ENCODE peak calls at places on chromosomes 11 and 22, in four cellular contexts. D, Y, C and A are unnamed samples.

GRCh38 chr11:72511393-72512047 is 77.2 kb upstream of the CLPB start:
- DNase-seq in Y (no peak), D (no peak), C (no peak), A (no peak)

GRCh38 chr11:103988595-103988969 is 47.9 kb upstream of the DDI1 start:
- DNase-seq in D (no peak), Y (no peak), C (no peak), A (no peak)

GRCh38 chr22:29587938-29588699 is 7.2 kb upstream of the NIPSNAP1 start:
- DNase-seq in D (no peak), C (peak), Y (no peak), A (no peak)

GRCh38 chr11:31812392-31813241 is 1.5 kb upstream of the PAX6 start:
- DNase-seq in Y (no peak), D (no peak), C (peak), A (peak)

GRCh38 chr11:134517115-134517514 is 105.1 kb upstream of the B3GAT1 start:
- DNase-seq in D (no peak), C (no peak), Y (no peak), A (no peak)

GRCh38 chr11:93054881-93055280 is 85.4 kb downstream of the MTNR1B start:
- DNase-seq in C (peak), Y (no peak), D (peak), A (no peak)

GRCh38 chr11:57230797-57231538 is 6.1 kb downstream of the APLNR start:
- DNase-seq in C (no peak), D (no peak), Y (no peak), A (no peak)

GRCh38 chr11:134270250-134270714 is 5.9 kb upstream of the GLB1L3 start:
- DNase-seq in Y (peak), D (peak), C (peak), A (peak)

GRCh38 chr11:71311176-71311925 is 59.0 kb upstream of the SHANK2 start:
- DNase-seq in D (no peak), C (no peak), Y (no peak), A (no peak)

GRCh38 chr11:13629752-13630151 is 38.7 kb upstream of the FAR1 start:
- DNase-seq in D (no peak), Y (no peak), C (no peak), A (no peak)

GRCh38 chr22:37561209-37562048 is 1.1 kb downstream of the CDC42EP1 start:
- DNase-seq in D (peak), C (peak), Y (peak), A (peak)

GRCh38 chr22:37472418-37473006 is 13.7 kb downstream of the MFNG start:
- DNase-seq in C (peak), Y (peak), D (no peak), A (peak)

GRCh38 chr22:39992088-39992826 is 2.5 kb upstream of the FAM83F start:
- DNase-seq in Y (no peak), D (no peak), C (no peak), A (no peak)

GRCh38 chr22:38941488-38941987 is 15.9 kb upstream of the APOBEC3A start:
- DNase-seq in Y (no peak), C (no peak), D (no peak), A (no peak)

GRCh38 chr11:128689946-128690745 is 3.7 kb upstream of the FLI1 start:
- DNase-seq in Y (no peak), D (no peak), C (no peak), A (no peak)

GRCh38 chr11:1206391-1207271 is 16.2 kb upstream of the MUC5B start:
- DNase-seq in D (no peak), C (no peak), Y (no peak), A (no peak)

GRCh38 chr11:118180300-118180703 is 3.9 kb upstream of the SCN2B start:
- DNase-seq in Y (no peak), D (peak), C (peak), A (no peak)

GRCh38 chr22:19607198-19608113 is 83.2 kb upstream of the CLDN5 start:
- DNase-seq in C (no peak), D (no peak), Y (peak), A (peak)

GRCh38 chr22:40040927-40041326 is 46.2 kb downstream of the FAM83F start:
- DNase-seq in D (no peak), Y (peak), C (no peak), A (no peak)

GRCh38 chr11:12285106-12285505 is 92.3 kb upstream of the PARVA start:
- DNase-seq in C (no peak), Y (no peak), D (no peak), A (no peak)

GRCh38 chr22:20061481-20061861 is 18.6 kb upstream of the DGCR8 start:
- DNase-seq in Y (no peak), C (no peak), D (no peak), A (no peak)

GRCh38 chr22:47043835-47044721 is 281.6 kb downstream of the TBC1D22A start:
- DNase-seq in C (no peak), D (no peak), Y (no peak), A (peak)

GRCh38 chr11:91587131-91587530 is 637.5 kb upstream of the FAT3 start:
- DNase-seq in C (no peak), D (no peak), Y (no peak), A (no peak)

GRCh38 chr11:72037554-72038311 is 39.0 kb downstream of the IL18BP start:
- DNase-seq in D (no peak), C (no peak), Y (no peak), A (no peak)

GRCh38 chr11:68997124-68997994 is 15.7 kb downstream of the MRGPRF start:
- DNase-seq in D (no peak), C (no peak), Y (no peak), A (no peak)

GRCh38 chr11:44028401-44028800 is 19.4 kb upstream of the ACCSL start:
- DNase-seq in D (no peak), Y (no peak), C (no peak), A (no peak)

GRCh38 chr11:108965602-108966001 is 300.7 kb downstream of the DDX10 start:
- DNase-seq in Y (no peak), C (no peak), D (no peak), A (no peak)

GRCh38 chr22:46560696-46561295 is 23.4 kb upstream of the CELSR1 start:
- DNase-seq in Y (no peak), D (no peak), C (no peak), A (no peak)

GRCh38 chr22:43996170-43996980 is 27.7 kb upstream of the PARVB start:
- DNase-seq in Y (no peak), C (no peak), D (no peak), A (no peak)

GRCh38 chr11:81159900-81160299 is 1573.8 kb downstream of the FAM181B start:
- DNase-seq in C (no peak), Y (no peak), D (no peak), A (no peak)

GRCh38 chr22:26725012-26725676 is 67.8 kb downstream of the MIAT start:
- DNase-seq in D (no peak), Y (no peak), C (no peak), A (no peak)

GRCh38 chr11:67504023-67504949 is 877 bp downstream of the PITPNM1 start:
- DNase-seq in Y (peak), D (no peak), C (no peak), A (no peak)

GRCh38 chr11:27124514-27125264 is 84.1 kb downstream of the BBOX1 start:
- DNase-seq in C (peak), D (no peak), Y (no peak), A (peak)

GRCh38 chr22:27315833-27316232 is 485.7 kb downstream of the MN1 start:
- DNase-seq in C (no peak), D (no peak), Y (no peak), A (no peak)

GRCh38 chr11:80519591-80520258 is 1078.9 kb upstream of the TENM4 start:
- DNase-seq in C (no peak), D (no peak), Y (no peak), A (no peak)

GRCh38 chr22:28250036-28250695 is 331.1 kb upstream of the PITPNB start:
- DNase-seq in C (no peak), D (no peak), Y (no peak), A (no peak)

GRCh38 chr22:24432059-24432853 is 4.9 kb downstream of the ADORA2A start:
- DNase-seq in D (no peak), Y (peak), C (no peak), A (no peak)

GRCh38 chr22:45475876-45476514 is 26.7 kb upstream of the FBLN1 start:
- DNase-seq in D (no peak), C (no peak), Y (no peak), A (no peak)

DNA sequence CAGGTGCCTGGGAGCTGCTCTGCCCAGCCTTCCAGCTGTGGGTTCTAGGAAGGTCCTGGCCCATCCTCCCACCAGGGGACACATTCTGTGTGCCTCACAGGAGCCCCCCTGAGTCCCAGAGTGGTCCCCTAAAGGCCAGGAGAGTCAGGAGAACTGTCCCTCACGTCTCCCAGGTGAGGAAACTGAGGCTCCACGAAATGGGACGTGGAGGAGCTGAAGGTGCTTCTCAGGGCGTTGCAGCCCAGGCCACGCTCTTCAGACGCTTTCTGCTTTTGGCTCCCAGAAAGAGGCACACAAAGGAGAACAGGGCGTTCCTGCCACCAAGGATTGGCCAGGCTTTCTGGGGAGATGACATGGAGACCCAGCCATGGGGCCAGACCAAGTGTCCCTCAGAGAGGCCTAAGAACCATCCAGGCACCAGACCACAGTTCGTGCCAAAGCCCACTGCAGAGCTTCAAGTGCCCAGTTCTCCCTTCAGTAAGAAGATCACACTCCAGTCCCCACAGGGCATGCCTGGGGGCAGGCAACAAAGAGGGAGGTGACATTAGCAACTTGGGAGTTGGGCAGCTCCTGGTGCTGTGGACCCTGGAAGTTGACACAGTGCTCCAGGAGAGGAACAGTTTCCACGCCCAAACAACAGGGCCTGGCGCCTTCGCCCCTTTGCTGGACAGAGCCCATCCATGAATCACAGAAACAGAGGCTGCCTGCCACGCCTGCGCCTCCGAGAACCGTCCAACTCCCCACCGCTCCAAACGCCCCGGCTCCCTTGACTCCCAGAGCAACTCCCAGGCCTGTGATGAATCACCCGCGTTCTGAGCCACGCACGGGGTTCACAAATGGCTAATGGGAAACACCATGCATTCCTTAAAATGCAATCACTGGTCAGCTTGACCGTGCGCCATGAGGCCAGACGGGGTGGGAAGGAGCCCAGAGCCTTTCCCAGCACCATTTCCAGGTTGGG is 589.2 kb downstream of the BRD1 start:
- DNase-seq in C (no peak), Y (no peak), D (no peak), A (no peak)
- TF ChIP-seq JUND in C (no peak), Y (no peak), D (no peak), A (no peak)

GRCh38 chr11:110425751-110426545 is 3.8 kb upstream of the FDX1 start:
- DNase-seq in C (no peak), Y (peak), D (no peak), A (no peak)

GRCh38 chr11:110428956-110429613 is 663 bp upstream of the FDX1 start:
- DNase-seq in D (no peak), Y (no peak), C (no peak), A (no peak)

GRCh38 chr11:110429614-110430266 is at the start of gene FDX1:
- DNase-seq in Y (peak), D (peak), C (peak), A (peak)

GRCh38 chr11:110430267-110431211 is 791 bp downstream of the FDX1 start:
- DNase-seq in D (no peak), Y (no peak), C (peak), A (peak)

GRCh38 chr11:110428040-110428439 is 1.7 kb upstream of the FDX1 start:
- DNase-seq in C (no peak), D (no peak), Y (no peak), A (no peak)
- TF ChIP-seq JUND in C (no peak), D (no peak), Y (no peak), A (no peak)

DNA sequence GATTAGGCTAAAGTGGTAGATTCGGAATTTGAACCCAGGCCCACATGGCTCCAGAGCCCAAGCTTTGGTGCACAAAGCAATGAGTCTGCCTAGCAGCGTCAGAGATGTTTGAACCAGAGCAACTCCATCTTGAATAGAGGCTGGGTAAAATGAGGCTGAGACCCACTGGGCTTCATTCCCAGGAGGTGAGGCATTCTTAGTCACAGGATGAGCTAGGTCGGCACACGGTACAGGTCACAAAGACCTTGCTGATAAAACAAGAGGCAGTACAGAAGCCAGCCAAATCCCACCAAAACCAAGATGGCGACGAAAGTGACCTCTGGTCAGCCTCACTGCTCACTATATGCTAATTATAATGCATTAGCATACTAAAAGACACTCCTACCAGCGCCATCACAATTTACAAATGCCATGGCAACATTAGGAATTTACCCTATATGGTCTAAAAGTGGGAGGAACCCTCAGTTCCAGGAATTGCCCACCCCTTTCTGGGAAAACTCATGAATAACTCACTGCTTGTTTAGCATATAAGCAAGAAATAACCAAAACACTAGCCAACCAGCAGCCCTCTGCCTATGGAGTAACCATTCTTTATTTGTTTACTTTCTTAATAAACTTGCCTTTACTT is 40.3 kb upstream of the DAGLA start:
- DNase-seq in C (no peak), D (no peak), Y (no peak), A (no peak)
- TF ChIP-seq JUND in C (no peak), D (no peak), Y (no peak), A (no peak)

GRCh38 chr11:126355324-126355925 is at the start of gene ST3GAL4:
- DNase-seq in D (no peak), C (peak), Y (peak), A (peak)

GRCh38 chr11:126354631-126355323 is 709 bp upstream of the ST3GAL4 start:
- DNase-seq in D (no peak), Y (peak), C (no peak), A (no peak)

GRCh38 chr11:126352163-126352562 is 3.3 kb upstream of the ST3GAL4 start:
- DNase-seq in Y (no peak), C (no peak), D (no peak), A (no peak)

GRCh38 chr11:126350811-126351210 is 4.7 kb upstream of the ST3GAL4 start:
- DNase-seq in D (no peak), C (no peak), Y (no peak), A (no peak)

DNA sequence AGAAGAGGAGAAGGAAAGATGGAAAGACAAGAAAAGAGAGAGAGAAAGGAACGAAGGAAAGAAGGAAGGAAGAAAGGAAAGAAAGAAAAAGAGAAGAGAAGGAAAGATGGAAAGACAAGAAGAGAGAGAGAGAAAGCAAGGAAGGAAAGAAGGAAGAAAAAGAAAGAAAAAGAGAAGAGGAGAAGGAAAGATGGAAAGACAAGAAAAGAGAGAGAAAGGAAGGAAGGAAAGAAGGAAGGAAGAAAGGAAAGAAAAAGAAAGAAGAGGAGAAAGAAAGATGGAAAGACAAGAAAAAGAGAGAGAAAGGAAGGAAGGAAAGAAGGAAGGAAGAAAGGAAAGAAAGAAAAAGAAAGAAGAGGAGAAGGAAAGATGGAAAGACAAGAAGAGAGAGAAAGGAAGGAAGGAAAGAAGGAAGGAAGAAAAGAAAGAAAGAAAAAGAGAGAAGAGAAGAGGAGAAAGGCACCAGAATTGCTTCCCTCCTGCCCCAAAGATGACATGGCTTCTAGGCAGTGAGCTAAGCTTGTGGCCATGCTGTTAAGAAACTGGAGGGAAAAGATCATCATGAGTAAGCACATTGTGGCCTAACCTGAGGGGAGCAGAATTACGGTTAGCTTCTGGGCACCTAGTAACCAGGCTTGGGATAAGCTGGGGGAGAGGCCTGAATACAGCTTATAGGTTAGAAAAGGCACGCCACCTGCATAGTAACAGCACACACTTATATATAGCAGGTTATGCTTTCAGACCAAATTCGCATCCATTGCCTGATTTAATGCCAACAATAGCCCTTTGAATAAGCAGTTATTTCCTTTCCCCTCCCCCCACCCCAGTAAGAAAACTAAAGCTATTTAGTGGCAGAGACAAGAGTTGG is 2.3 kb upstream of the ST3GAL4 start:
- DNase-seq in D (no peak), C (peak), Y (peak), A (no peak)
- TF ChIP-seq JUND in D (no peak), C (no peak), Y (peak), A (no peak)

GRCh38 chr11:15119352-15119751 is 4.6 kb downstream of the INSC start:
- DNase-seq in C (no peak), Y (no peak), D (no peak), A (no peak)

GRCh38 chr11:15115686-15116085 is 963 bp downstream of the INSC start:
- DNase-seq in Y (no peak), C (no peak), D (no peak), A (no peak)

GRCh38 chr11:15119826-15120225 is 5.1 kb downstream of the INSC start:
- DNase-seq in C (no peak), D (no peak), Y (no peak), A (no peak)

GRCh38 chr11:15117751-15118150 is 3.0 kb downstream of the INSC start:
- DNase-seq in C (no peak), Y (no peak), D (no peak), A (no peak)

GRCh38 chr11:15118431-15118830 is 3.7 kb downstream of the INSC start:
- DNase-seq in C (no peak), Y (no peak), D (no peak), A (no peak)
- TF ChIP-seq JUND in C (no peak), Y (no peak), D (no peak), A (no peak)

GRCh38 chr11:79514269-79514668 is 73.4 kb upstream of the TENM4 start:
- DNase-seq in C (no peak), Y (no peak), D (no peak), A (no peak)
- TF ChIP-seq JUND in C (no peak), Y (no peak), D (no peak), A (no peak)

DNA sequence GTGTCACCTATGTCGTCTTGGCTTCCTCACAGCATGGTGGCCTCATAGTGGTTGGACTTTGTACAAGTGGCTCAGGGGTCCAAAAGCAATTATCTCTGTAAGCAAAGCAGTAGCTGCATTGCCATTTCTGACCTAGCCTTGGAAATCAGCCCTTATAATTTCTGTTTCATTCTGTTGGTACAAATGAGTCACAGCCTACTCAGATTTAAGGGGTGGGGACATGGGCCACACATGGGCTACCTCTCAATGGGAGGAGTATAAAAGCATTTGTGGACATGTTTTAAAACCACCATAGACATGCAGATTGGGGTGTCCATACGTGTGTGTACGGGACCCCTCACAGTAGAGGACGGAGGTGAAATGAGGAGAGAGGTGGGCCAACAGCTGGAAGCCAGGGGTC is 41.6 kb downstream of the CHRDL2 start:
- DNase-seq in C (peak), Y (no peak), D (no peak), A (no peak)
- TF ChIP-seq JUND in C (no peak), Y (no peak), D (no peak), A (no peak)

DNA sequence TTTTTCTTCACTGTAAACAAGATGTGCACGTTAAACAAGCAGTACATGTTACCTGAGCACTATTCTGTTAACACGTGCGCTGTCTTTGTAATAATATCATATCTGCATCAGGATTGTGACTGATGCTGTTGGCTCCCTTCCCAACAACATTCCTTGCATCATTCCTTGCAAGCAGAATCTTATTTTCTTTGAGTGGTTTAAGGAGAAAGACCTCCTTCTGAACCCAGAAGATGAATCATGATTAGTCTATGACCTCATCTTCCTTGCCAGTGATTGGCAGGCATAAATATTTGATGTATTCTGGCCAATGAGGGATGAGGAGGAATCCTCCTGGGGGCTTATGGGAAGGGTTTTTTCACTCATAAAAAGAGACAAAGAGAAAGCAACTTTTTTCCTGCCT is 46.2 kb downstream of the C11orf71 start:
- DNase-seq in C (no peak), Y (peak), D (no peak), A (no peak)
- TF ChIP-seq JUND in C (no peak), Y (peak), D (no peak), A (no peak)